ENCODE peak calls at places on chromosomes 1 and 21, in seven cellular contexts. C, H, X, S, F, K and Q are unnamed samples.

GRCh38 chr1:93219443-93219842 is 38.9 kb downstream of the CCDC18 start:
- DNase-seq in C (no peak), H (no peak), X (no peak), S (peak; percentile 14), F (no peak), K (no peak), Q (no peak)

GRCh38 chr1:21072721-21073120 is 104.0 kb downstream of the EIF4G3 start:
- DNase-seq in C (no peak), H (no peak), X (no peak), S (peak; percentile 63), F (no peak), K (no peak), Q (no peak)

GRCh38 chr1:152741656-152742055 is 16.2 kb upstream of the KPRP start:
- DNase-seq in C (no peak), H (no peak), X (no peak), S (no peak), F (no peak), K (no peak), Q (no peak)

GRCh38 chr1:221594600-221594999 is 147.3 kb downstream of the DUSP10 start:
- DNase-seq in C (no peak), H (no peak), X (no peak), S (no peak), F (no peak), K (no peak), Q (no peak)

GRCh38 chr1:16248603-16249534 is 11.9 kb upstream of the CPLANE2 start:
- DNase-seq in C (no peak), H (peak; percentile 76), X (peak; percentile 96), S (peak; percentile 90), F (peak; percentile 65), K (peak; percentile 86), Q (peak; percentile 43)

GRCh38 chr1:181104790-181105133 is 16.3 kb downstream of the IER5 start:
- DNase-seq in C (peak; percentile 65), H (no peak), X (no peak), S (no peak), F (peak; percentile 55), K (no peak), Q (peak; percentile 92)

GRCh38 chr1:168338589-168339503 is 58.2 kb downstream of the TBX19 start:
- DNase-seq in C (no peak), H (no peak), X (no peak), S (no peak), F (no peak), K (no peak), Q (no peak)

GRCh38 chr1:6348511-6349191 is 44.9 kb downstream of the ACOT7 start:
- DNase-seq in C (no peak), H (peak; percentile 60), X (no peak), S (peak; percentile 76), F (no peak), K (peak; percentile 39), Q (no peak)

GRCh38 chr1:33049381-33049780 is 12.7 kb upstream of the AK2 start:
- DNase-seq in C (no peak), H (no peak), X (no peak), S (peak; percentile 30), F (no peak), K (no peak), Q (no peak)

GRCh38 chr1:86594284-86594683 is 47.4 kb downstream of the CLCA4 start:
- DNase-seq in C (no peak), H (no peak), X (no peak), S (no peak), F (no peak), K (no peak), Q (no peak)

GRCh38 chr1:87402192-87403046 is 73.7 kb downstream of the LMO4 start:
- DNase-seq in C (no peak), H (no peak), X (no peak), S (peak; percentile 85), F (no peak), K (no peak), Q (no peak)

GRCh38 chr21:29725025-29725736 is 214.6 kb downstream of the GRIK1 start:
- DNase-seq in C (no peak), H (no peak), X (no peak), S (no peak), F (no peak), K (no peak), Q (no peak)

GRCh38 chr1:169106921-169107672 is 607 bp downstream of the ATP1B1 start:
- DNase-seq in C (no peak), H (no peak), X (no peak), S (peak; percentile 46), F (no peak), K (peak; percentile 21), Q (no peak)

GRCh38 chr21:43734830-43735229 is 15.9 kb downstream of the PDXK start:
- DNase-seq in C (no peak), H (no peak), X (no peak), S (peak; percentile 74), F (no peak), K (no peak), Q (no peak)

GRCh38 chr1:68175621-68176398 is 56.5 kb downstream of the WLS start:
- DNase-seq in C (no peak), H (no peak), X (no peak), S (peak; percentile 38), F (peak; percentile 63), K (no peak), Q (no peak)

GRCh38 chr1:153428790-153429189 is 12.5 kb downstream of the S100A7A start:
- DNase-seq in C (no peak), H (no peak), X (no peak), S (no peak), F (no peak), K (no peak), Q (no peak)

GRCh38 chr1:245825128-245825901 is 670.5 kb downstream of the KIF26B start:
- DNase-seq in C (no peak), H (no peak), X (no peak), S (peak; percentile 31), F (no peak), K (no peak), Q (no peak)

GRCh38 chr1:33327587-33328325 is 6.9 kb upstream of the A3GALT2 start:
- DNase-seq in C (no peak), H (no peak), X (peak; percentile 58), S (peak; percentile 97), F (no peak), K (peak; percentile 59), Q (no peak)

GRCh38 chr1:203713125-203713524 is 51.9 kb upstream of the LAX1 start:
- DNase-seq in C (no peak), H (no peak), X (no peak), S (no peak), F (no peak), K (no peak), Q (no peak)

DNA sequence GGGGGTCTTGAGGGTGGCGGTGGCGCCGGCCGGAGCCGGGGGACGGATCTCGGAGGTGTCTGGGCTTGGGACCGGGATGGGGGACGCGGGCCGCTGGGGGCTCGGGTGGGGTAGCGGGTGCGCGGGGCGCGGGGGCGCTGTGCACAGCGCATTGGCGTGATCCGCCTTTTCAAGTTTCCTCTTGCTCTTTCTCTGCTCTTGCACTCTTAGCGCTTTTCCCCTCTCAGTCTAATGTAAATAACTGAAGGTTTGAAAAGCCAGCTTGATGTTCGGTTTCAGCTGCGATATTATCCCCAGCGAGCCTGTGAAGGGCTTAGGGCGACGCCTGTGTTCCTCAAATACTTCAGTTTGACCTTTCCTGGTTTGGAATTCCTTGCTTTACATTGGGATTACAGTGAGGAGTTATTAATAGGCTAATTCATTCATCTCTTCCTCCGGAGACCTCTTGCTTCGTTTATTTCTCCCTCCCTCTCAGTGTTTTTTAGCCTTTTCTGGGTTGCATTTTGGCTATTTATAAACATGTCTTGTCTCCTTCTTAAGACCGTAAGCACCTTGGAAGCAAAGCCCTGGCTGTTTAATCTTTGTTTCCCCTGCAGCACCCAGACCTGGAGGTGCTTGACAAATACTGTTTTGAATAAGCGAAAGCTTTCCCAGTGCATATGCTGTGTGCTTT is 673 bp downstream of the RAB4A start:
- DNase-seq in C (no peak), H (no peak), X (no peak), S (peak; percentile 36), F (no peak), K (peak; percentile 34), Q (no peak)
- TF ChIP-seq CTCF in C (peak; percentile 29), H (no peak), X (no peak), S (peak; percentile 24), F (no peak), K (peak; percentile 22), Q (peak; percentile 61)

GRCh38 chr1:88685239-88685604 is 1.1 kb downstream of the PKN2 start:
- DNase-seq in C (no peak), H (no peak), X (no peak), S (no peak), F (no peak), K (no peak), Q (no peak)

GRCh38 chr1:88684482-88685238 is 587 bp downstream of the PKN2 start:
- DNase-seq in C (peak; percentile 55), H (peak; percentile 74), X (peak; percentile 27), S (peak; percentile 73), F (peak; percentile 77), K (peak; percentile 50), Q (peak; percentile 90)

GRCh38 chr1:88683516-88683847 is 591 bp upstream of the PKN2 start:
- DNase-seq in C (peak; percentile 30), H (peak; percentile 70), X (peak; percentile 46), S (no peak), F (peak; percentile 65), K (peak; percentile 34), Q (no peak)

GRCh38 chr1:88681223-88681622 is 2.9 kb upstream of the PKN2 start:
- DNase-seq in C (no peak), H (no peak), X (no peak), S (no peak), F (no peak), K (no peak), Q (no peak)

GRCh38 chr1:88683848-88684481 is at the start of gene PKN2:
- DNase-seq in C (peak; percentile 91), H (peak; percentile 99), X (peak; percentile 97), S (peak; percentile 99), F (peak; percentile 98), K (peak; percentile 97), Q (peak; percentile 99)
- TF ChIP-seq CTCF in C (peak; percentile 43), H (peak; percentile 54), X (peak; percentile 35), S (no peak), F (no peak), K (peak; percentile 44), Q (peak; percentile 62)

GRCh38 chr1:224387943-224388342 is 31.3 kb downstream of the CNIH4 start:
- DNase-seq in C (no peak), H (no peak), X (no peak), S (no peak), F (no peak), K (no peak), Q (no peak)
- TF ChIP-seq CTCF in C (no peak), H (no peak), X (no peak), S (no peak), F (no peak), K (no peak), Q (no peak)

DNA sequence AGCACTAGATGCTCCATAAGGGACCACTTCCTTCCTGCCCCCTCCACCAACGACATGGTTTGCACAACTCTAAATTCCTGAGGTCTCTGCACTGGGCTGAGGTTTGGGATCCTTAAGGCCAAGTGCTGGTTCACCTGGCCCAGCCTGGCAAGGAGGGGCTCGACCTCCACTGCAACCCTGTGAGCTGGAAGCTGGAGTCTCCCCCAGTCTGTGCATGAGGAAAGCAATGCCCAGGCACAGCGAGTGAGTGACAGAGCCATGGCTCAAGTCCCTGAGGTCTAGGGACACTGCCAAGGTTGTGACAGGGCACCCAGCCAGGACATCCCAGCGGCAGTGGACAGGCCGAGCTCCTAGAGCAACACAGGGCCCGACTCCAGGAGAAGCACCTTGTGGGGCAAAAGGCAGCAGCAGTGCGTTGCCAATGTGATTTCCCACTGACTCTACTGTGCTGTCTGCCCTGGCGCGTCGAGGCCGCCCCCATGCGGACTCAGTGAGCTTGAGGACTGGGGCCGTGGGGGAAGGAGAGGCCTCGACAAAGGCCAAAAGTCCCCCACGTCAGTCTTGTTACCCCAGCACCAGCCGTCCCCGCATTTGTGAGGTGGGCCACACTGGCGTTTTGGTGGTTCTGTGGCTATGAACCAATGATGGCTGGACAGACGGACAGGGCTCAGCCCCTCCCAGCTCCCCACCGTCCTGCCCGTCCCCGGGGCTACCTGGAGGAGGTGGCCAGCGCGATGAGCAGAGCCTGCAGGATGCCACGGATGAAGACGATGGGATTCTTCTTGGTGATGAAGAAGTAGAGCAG is 30.0 kb downstream of the PODN start:
- DNase-seq in C (no peak), H (no peak), X (no peak), S (no peak), F (no peak), K (peak; percentile 80), Q (no peak)
- TF ChIP-seq CTCF in C (no peak), H (no peak), X (no peak), S (no peak), F (no peak), K (peak; percentile 30), Q (no peak)